ENCODE peak calls at places on chromosome 21, in eight cellular contexts. Y is fibroblast of pulmonary artery; O is fibroblast of lung; M is naive thymus-derived CD8-positive, alpha-beta T cell; T is stimulated activated CD8-positive, alpha-beta memory T cell treated with anti-CD3 and anti-CD28 coated beads, Interleukin-15, amount 100 ng/mL, for 24 hours; R is SHP77 treated with DMSO at 0.1 percent for 48 hours; E is thoracic aorta; Q is AG08395. H is an unnamed sample.

GRCh38 chr21:33030633-33031032 is 4.9 kb downstream of the OLIG2 start:
- DNase-seq in O (no peak), T (no peak), Q (no peak), M (no peak), R (no peak), Y (no peak), E (no peak), H (no peak)

GRCh38 chr21:36881223-36881622 is 85.2 kb downstream of the HLCS start:
- DNase-seq in T (no peak), R (no peak), E (no peak), Y (peak), O (no peak), M (no peak), Q (no peak), H (no peak)

GRCh38 chr21:38712076-38712475 is 93.7 kb upstream of the ETS2 start:
- DNase-seq in Y (peak), Q (peak), E (no peak), R (peak), O (peak), T (no peak), M (no peak), H (peak)

GRCh38 chr21:44815852-44816628 is 1.8 kb downstream of the SUMO3 start:
- DNase-seq in O (no peak), M (no peak), T (no peak), Q (no peak), Y (no peak), R (no peak), E (no peak), H (no peak)

GRCh38 chr21:17802568-17802967 is 16.6 kb downstream of the C21orf91 start:
- DNase-seq in R (no peak), M (no peak), O (peak), Q (peak), E (no peak), Y (peak), T (no peak), H (no peak)

GRCh38 chr21:15552914-15553491 is 176.8 kb upstream of the USP25 start:
- DNase-seq in T (no peak), E (no peak), M (no peak), R (no peak), Q (peak), O (peak), Y (peak), H (no peak)

GRCh38 chr21:36988536-36988935 is 18.0 kb upstream of the RIPPLY3 start:
- DNase-seq in Q (no peak), O (no peak), E (no peak), Y (no peak), M (no peak), R (no peak), T (no peak), H (no peak)

GRCh38 chr21:29248124-29248523 is 50.6 kb upstream of the BACH1 start:
- DNase-seq in R (no peak), T (no peak), O (no peak), E (no peak), Q (peak), M (no peak), Y (no peak), H (no peak)

GRCh38 chr21:37700641-37701202 is 215.5 kb downstream of the KCNJ6 start:
- DNase-seq in Q (peak), R (peak), O (peak), M (no peak), T (no peak), E (no peak), Y (peak), H (no peak)

GRCh38 chr21:44432841-44433790 is 22.2 kb upstream of the LRRC3 start:
- DNase-seq in E (no peak), Y (no peak), R (no peak), O (no peak), Q (no peak), M (no peak), T (no peak), H (peak)

GRCh38 chr21:38839683-38840286 is 34.1 kb downstream of the ETS2 start:
- DNase-seq in T (no peak), Y (peak), Q (peak), R (no peak), O (peak), E (no peak), M (no peak), H (no peak)

GRCh38 chr21:29228306-29228705 is 70.4 kb upstream of the BACH1 start:
- DNase-seq in E (no peak), T (no peak), M (no peak), R (no peak), Q (no peak), O (no peak), Y (no peak), H (no peak)

GRCh38 chr21:43994646-43995045 is 17.5 kb upstream of the TRAPPC10 start:
- DNase-seq in E (no peak), Q (no peak), T (no peak), Y (no peak), M (no peak), R (no peak), O (no peak), H (no peak)

GRCh38 chr21:45405271-45405818 is 380 bp downstream of the COL18A1 start:
- DNase-seq in Q (peak), T (no peak), E (no peak), R (no peak), Y (peak), O (no peak), M (no peak), H (peak)

GRCh38 chr21:15775981-15776380 is 46.2 kb downstream of the USP25 start:
- DNase-seq in Q (peak), R (no peak), E (no peak), O (peak), Y (peak), T (no peak), M (no peak), H (no peak)

GRCh38 chr21:29145354-29145782 is 14.9 kb downstream of the MAP3K7CL start:
- DNase-seq in E (peak), T (no peak), M (no peak), Y (peak), O (peak), R (no peak), Q (peak), H (peak)

GRCh38 chr21:25506887-25507286 is 100.4 kb downstream of the MRPL39 start:
- DNase-seq in Q (peak), T (no peak), E (no peak), O (peak), M (no peak), Y (peak), R (peak), H (no peak)

GRCh38 chr21:36709030-36709867 is 10.3 kb downstream of the SIM2 start:
- DNase-seq in E (no peak), T (no peak), M (no peak), R (no peak), Q (no peak), O (no peak), Y (no peak), H (peak)

GRCh38 chr21:41601573-41602371 is 93.8 kb upstream of the TMPRSS2 start:
- DNase-seq in T (no peak), O (no peak), R (no peak), Y (peak), Q (peak), M (no peak), E (no peak), H (peak)

GRCh38 chr21:43789276-43790052 is at the start of gene RRP1:
- DNase-seq in E (peak), Y (peak), T (peak), R (peak), M (peak), O (peak), Q (peak), H (peak)

GRCh38 chr21:37460196-37460595 is 93.6 kb downstream of the DYRK1A start:
- DNase-seq in M (no peak), O (no peak), E (no peak), Y (no peak), T (no peak), R (no peak), Q (no peak), H (no peak)

GRCh38 chr21:31500976-31501375 is 156.9 kb upstream of the TIAM1 start:
- DNase-seq in T (no peak), R (no peak), Q (no peak), M (no peak), O (no peak), E (no peak), Y (no peak), H (no peak)

GRCh38 chr21:41758550-41758949 is 8.3 kb downstream of the RIPK4 start:
- DNase-seq in Y (no peak), T (no peak), M (no peak), Q (no peak), E (no peak), O (no peak), R (no peak), H (no peak)

GRCh38 chr21:33238565-33239255 is 9.0 kb downstream of the IFNAR2 start:
- DNase-seq in R (no peak), T (no peak), M (no peak), Y (no peak), E (no peak), O (no peak), Q (no peak), H (no peak)

GRCh38 chr21:45142469-45142868 is 68.1 kb downstream of the ADARB1 start:
- DNase-seq in O (peak), Y (peak), T (no peak), Q (peak), R (no peak), E (no peak), M (no peak), H (peak)

GRCh38 chr21:16330340-16331319 is 600.8 kb downstream of the USP25 start:
- DNase-seq in Y (peak), O (peak), R (no peak), M (no peak), Q (peak), T (no peak), E (no peak), H (peak)

GRCh38 chr21:28148400-28149064 is 844.1 kb downstream of the LTN1 start:
- DNase-seq in M (no peak), Y (peak), T (no peak), E (no peak), R (no peak), Q (no peak), O (peak), H (no peak)

GRCh38 chr21:44556879-44557278 is 1.7 kb downstream of the KRTAP10-3 start:
- DNase-seq in M (no peak), E (no peak), T (no peak), Y (no peak), R (no peak), O (no peak), Q (no peak), H (no peak)

H was measured in tibial artery.